ENCODE peak calls at places on chromosome 12, in seven cellular contexts. R, M, Q, X, K, I and E are unnamed samples.

GRCh38 chr12:52046859-52047258 is 4.4 kb upstream of the NR4A1 start:
- DNase-seq in X (no peak), R (no peak), I (no peak), K (no peak), Q (no peak), M (peak; percentile 25), E (no peak)

GRCh38 chr12:52221912-52222457 is 11.1 kb upstream of the KRT7 start:
- DNase-seq in R (no peak), I (peak; percentile 63), X (peak; percentile 51), K (no peak), Q (peak; percentile 80), M (peak; percentile 81), E (peak; percentile 66)

GRCh38 chr12:94789510-94790225 is 139.3 kb upstream of the TMCC3 start:
- DNase-seq in R (no peak), I (no peak), M (no peak), K (no peak), Q (no peak), X (no peak), E (no peak)

GRCh38 chr12:110107369-110108281 is 16.5 kb upstream of the IFT81 start:
- DNase-seq in X (peak; percentile 90), I (no peak), M (no peak), R (peak; percentile 47), Q (peak; percentile 83), K (peak; percentile 93), E (peak; percentile 77)

GRCh38 chr12:124489915-124490583 is 77.4 kb downstream of the NCOR2 start:
- DNase-seq in K (no peak), I (no peak), R (no peak), X (no peak), Q (no peak), M (peak; percentile 34), E (no peak)

GRCh38 chr12:94190623-94191022 is 42.2 kb downstream of the PLXNC1 start:
- DNase-seq in R (no peak), I (no peak), Q (no peak), K (no peak), X (no peak), M (no peak), E (no peak)

GRCh38 chr12:26845984-26846383 is 13.0 kb upstream of the ITPR2 start:
- DNase-seq in M (no peak), R (peak; percentile 44), Q (peak; percentile 59), X (peak; percentile 84), K (peak; percentile 94), I (peak; percentile 47), E (peak; percentile 68)

GRCh38 chr12:132366341-132366861 is 37.0 kb upstream of the GALNT9 start:
- DNase-seq in M (peak; percentile 53), R (no peak), X (no peak), K (no peak), Q (no peak), I (no peak), E (no peak)

GRCh38 chr12:101793401-101793800 is 37.4 kb downstream of the GNPTAB start:
- DNase-seq in R (no peak), K (no peak), X (peak; percentile 60), I (no peak), M (no peak), Q (peak; percentile 6), E (peak; percentile 76)

GRCh38 chr12:55724940-55725309 is 3.9 kb downstream of the CD63 start:
- DNase-seq in Q (no peak), M (no peak), K (no peak), X (no peak), R (no peak), I (no peak), E (no peak)

GRCh38 chr12:38669530-38669929 is 235.9 kb downstream of the CPNE8 start:
- DNase-seq in Q (no peak), I (no peak), K (no peak), X (no peak), M (no peak), R (no peak), E (no peak)

GRCh38 chr12:54981796-54982195 is 2.8 kb downstream of the TESPA1 start:
- DNase-seq in Q (no peak), K (no peak), R (no peak), M (no peak), I (no peak), X (no peak), E (no peak)

GRCh38 chr12:54689034-54689372 is 40.8 kb upstream of the DCD start:
- DNase-seq in R (no peak), M (no peak), Q (no peak), K (no peak), I (no peak), X (no peak), E (no peak)

GRCh38 chr12:93135286-93136239 is 206.5 kb upstream of the EEA1 start:
- DNase-seq in I (no peak), K (peak; percentile 71), Q (peak; percentile 58), R (no peak), X (peak; percentile 67), M (no peak), E (peak; percentile 22)

GRCh38 chr12:65632131-65632855 is 192.0 kb upstream of the HMGA2 start:
- DNase-seq in X (peak; percentile 36), I (no peak), Q (peak; percentile 69), M (no peak), K (peak; percentile 60), R (no peak), E (no peak)

GRCh38 chr12:132069336-132069985 is 74.7 kb downstream of the DDX51 start:
- DNase-seq in Q (no peak), K (no peak), X (no peak), M (no peak), I (no peak), R (no peak), E (no peak)

GRCh38 chr12:31005256-31005943 is 68.3 kb upstream of the DDX11 start:
- DNase-seq in Q (no peak), R (no peak), K (no peak), I (no peak), M (no peak), X (no peak), E (no peak)

GRCh38 chr12:67415473-67415872 is 146.3 kb downstream of the CAND1 start:
- DNase-seq in R (no peak), X (peak; percentile 65), Q (peak; percentile 33), K (peak; percentile 55), I (no peak), M (no peak), E (peak; percentile 35)

GRCh38 chr12:58886474-58886873 is 33.8 kb downstream of the LRIG3 start:
- DNase-seq in Q (no peak), M (no peak), K (no peak), X (no peak), R (no peak), I (no peak), E (no peak)

GRCh38 chr12:124032265-124032886 is 59.4 kb downstream of the ZNF664 start:
- DNase-seq in K (peak; percentile 79), I (no peak), R (no peak), X (peak; percentile 73), Q (peak; percentile 44), M (no peak), E (peak; percentile 50)

GRCh38 chr12:27696864-27697564 is 767 bp downstream of the REP15 start:
- DNase-seq in M (no peak), Q (no peak), I (no peak), X (no peak), R (no peak), K (no peak), E (no peak)

DNA sequence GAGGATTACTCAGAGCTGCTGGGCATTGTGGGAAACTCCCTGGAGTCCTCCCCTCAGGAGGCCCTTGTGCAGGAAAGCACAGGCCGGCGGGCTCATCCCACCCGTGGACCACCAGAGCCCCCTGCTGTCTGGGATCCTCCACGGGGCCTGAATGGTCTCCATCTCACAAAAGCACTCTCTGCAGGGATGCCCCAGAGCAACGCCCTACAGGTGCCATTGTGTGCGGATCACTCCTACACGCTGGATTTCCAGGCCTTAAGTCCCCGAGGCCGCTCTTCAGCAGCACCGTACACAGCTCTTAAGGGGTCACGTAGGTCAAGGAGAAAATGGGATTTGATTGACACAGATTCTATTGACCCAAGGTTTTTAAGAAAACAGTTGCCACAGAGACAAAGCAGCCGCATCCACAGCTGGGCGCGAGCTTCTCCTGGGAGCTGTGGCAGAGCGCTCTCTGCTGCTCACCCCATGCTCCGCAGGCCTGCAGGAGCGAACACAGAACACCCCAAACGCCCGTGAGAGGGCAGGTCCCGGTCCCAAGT is 36.7 kb upstream of the RIMBP2 start:
- DNase-seq in Q (no peak), K (no peak), R (no peak), I (no peak), X (no peak), M (no peak), E (no peak)
- TF ChIP-seq CTCF in Q (no peak), K (no peak), R (no peak), I (no peak), X (no peak), M (no peak), E (no peak)

GRCh38 chr12:129706716-129707115 is 197.1 kb downstream of the TMEM132D start:
- DNase-seq in K (no peak), I (no peak), R (no peak), X (no peak), M (no peak), Q (no peak), E (no peak)

GRCh38 chr12:129701536-129702165 is 202.2 kb downstream of the TMEM132D start:
- DNase-seq in R (no peak), I (no peak), Q (no peak), M (no peak), K (no peak), X (peak; percentile 9), E (no peak)

GRCh38 chr12:129700036-129700435 is 203.8 kb downstream of the TMEM132D start:
- DNase-seq in R (no peak), X (no peak), M (no peak), K (no peak), Q (no peak), I (no peak), E (no peak)

DNA sequence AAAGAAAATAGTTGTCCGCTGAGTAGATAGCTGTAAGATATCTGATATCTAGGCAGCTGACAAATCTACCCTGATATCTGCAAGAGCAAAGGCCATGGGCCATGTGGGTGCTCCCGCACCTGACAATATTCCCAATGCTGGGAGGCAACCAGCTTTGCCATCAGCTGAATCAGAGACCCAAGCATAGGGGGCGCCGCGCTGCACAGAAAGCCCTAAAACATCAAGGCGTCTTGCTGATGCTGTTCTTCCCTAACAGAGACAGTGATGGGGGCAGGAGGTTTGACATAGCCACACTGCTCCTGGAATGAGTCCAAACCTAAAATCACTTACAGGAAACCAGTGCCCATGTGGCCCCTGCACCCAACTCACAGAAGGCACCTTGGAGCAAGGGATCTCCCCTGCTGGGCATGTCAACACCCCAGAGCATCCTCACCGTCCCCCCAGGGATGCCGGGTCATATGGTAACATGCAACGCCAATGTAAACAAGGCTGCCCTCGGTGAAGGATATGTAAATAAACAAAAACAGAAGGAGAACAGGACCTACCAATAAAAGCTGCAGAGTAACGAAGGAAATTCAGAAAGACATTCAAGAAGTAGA is 199.5 kb downstream of the TMEM132D start:
- DNase-seq in R (no peak), Q (no peak), K (no peak), M (no peak), X (no peak), I (no peak), E (no peak)
- TF ChIP-seq CTCF in R (no peak), Q (no peak), K (no peak), M (no peak), X (no peak), I (no peak), E (no peak)

GRCh38 chr12:57735952-57736742 is 2.4 kb downstream of the AGAP2 start:
- DNase-seq in M (no peak), I (no peak), K (no peak), Q (no peak), R (no peak), X (no peak), E (no peak)
- TF ChIP-seq CTCF in M (no peak), I (no peak), K (peak; percentile 45), Q (peak; percentile 21), R (no peak), X (peak; percentile 33), E (peak; percentile 52)

GRCh38 chr12:108382437-108382801 is 43.3 kb upstream of the CMKLR1 start:
- DNase-seq in M (no peak), Q (no peak), R (no peak), I (no peak), X (no peak), K (no peak), E (no peak)
- TF ChIP-seq CTCF in M (no peak), Q (no peak), R (no peak), I (no peak), X (no peak), K (no peak), E (no peak)